ENCODE peak calls at places on chromosome 15, in eight cellular contexts. I, R, O, F, D, B, Q and V are unnamed samples.

GRCh38 chr15:69704229-69704628 is 251.6 kb downstream of the RPLP1 start:
- DNase-seq in I (no peak), R (peak), O (peak), F (peak), D (peak), B (no peak), Q (no peak), V (no peak)

GRCh38 chr15:91224750-91225380 is 124.8 kb downstream of the SV2B start:
- DNase-seq in I (peak), R (peak), O (peak), F (peak), D (peak), B (peak), Q (no peak), V (peak)

GRCh38 chr15:78681306-78682012 is 40.4 kb upstream of the CHRNB4 start:
- DNase-seq in I (peak), R (no peak), O (no peak), F (no peak), D (no peak), B (no peak), Q (no peak), V (no peak)

GRCh38 chr15:60541784-60542617 is 63.1 kb upstream of the ICE2 start:
- DNase-seq in I (no peak), R (no peak), O (peak), F (no peak), D (no peak), B (no peak), Q (no peak), V (no peak)

GRCh38 chr15:66024116-66024515 is 154.8 kb downstream of the RAB11A start:
- DNase-seq in I (no peak), R (no peak), O (no peak), F (no peak), D (no peak), B (no peak), Q (no peak), V (no peak)

GRCh38 chr15:43071451-43071850 is 34.4 kb downstream of the UBR1 start:
- DNase-seq in I (no peak), R (no peak), O (no peak), F (no peak), D (no peak), B (no peak), Q (no peak), V (no peak)

GRCh38 chr15:96893159-96893906 is 562.8 kb downstream of the NR2F2 start:
- DNase-seq in I (peak), R (peak), O (no peak), F (peak), D (peak), B (peak), Q (no peak), V (no peak)

GRCh38 chr15:50140097-50140496 is 21.1 kb upstream of the ATP8B4 start:
- DNase-seq in I (no peak), R (no peak), O (no peak), F (no peak), D (no peak), B (no peak), Q (no peak), V (no peak)

GRCh38 chr15:77611767-77612166 is 20.9 kb downstream of the LINGO1 start:
- DNase-seq in I (no peak), R (no peak), O (no peak), F (no peak), D (no peak), B (no peak), Q (no peak), V (no peak)

GRCh38 chr15:81108427-81108826 is 25.6 kb upstream of the CFAP161 start:
- DNase-seq in I (peak), R (no peak), O (no peak), F (peak), D (peak), B (peak), Q (no peak), V (no peak)

GRCh38 chr15:68821190-68821897 is 649 bp upstream of the ANP32A start:
- DNase-seq in I (no peak), R (peak), O (no peak), F (no peak), D (no peak), B (no peak), Q (no peak), V (no peak)

GRCh38 chr15:56821721-56822425 is 88.6 kb upstream of the ZNF280D start:
- DNase-seq in I (peak), R (peak), O (peak), F (peak), D (peak), B (peak), Q (peak), V (peak)

GRCh38 chr15:49421991-49422390 is 1.1 kb upstream of the FGF7 start:
- DNase-seq in I (peak), R (peak), O (peak), F (peak), D (peak), B (peak), Q (no peak), V (no peak)

GRCh38 chr15:66027268-66027806 is 158.0 kb downstream of the RAB11A start:
- DNase-seq in I (no peak), R (peak), O (no peak), F (no peak), D (no peak), B (no peak), Q (no peak), V (no peak)

GRCh38 chr15:44096596-44096995 is 98.5 kb downstream of the FRMD5 start:
- DNase-seq in I (no peak), R (no peak), O (no peak), F (peak), D (no peak), B (no peak), Q (no peak), V (no peak)

GRCh38 chr15:62240697-62241096 is 75.6 kb upstream of the C2CD4B start:
- DNase-seq in I (no peak), R (no peak), O (no peak), F (no peak), D (no peak), B (no peak), Q (no peak), V (no peak)

GRCh38 chr15:62242999-62243398 is 77.9 kb upstream of the C2CD4B start:
- DNase-seq in I (no peak), R (no peak), O (no peak), F (no peak), D (no peak), B (no peak), Q (no peak), V (no peak)

GRCh38 chr15:62240121-62240520 is 75.0 kb upstream of the C2CD4B start:
- DNase-seq in I (no peak), R (no peak), O (no peak), F (no peak), D (no peak), B (no peak), Q (no peak), V (no peak)

GRCh38 chr15:62244762-62245161 is 79.7 kb upstream of the C2CD4B start:
- DNase-seq in I (no peak), R (no peak), O (no peak), F (no peak), D (no peak), B (no peak), Q (no peak), V (no peak)

DNA sequence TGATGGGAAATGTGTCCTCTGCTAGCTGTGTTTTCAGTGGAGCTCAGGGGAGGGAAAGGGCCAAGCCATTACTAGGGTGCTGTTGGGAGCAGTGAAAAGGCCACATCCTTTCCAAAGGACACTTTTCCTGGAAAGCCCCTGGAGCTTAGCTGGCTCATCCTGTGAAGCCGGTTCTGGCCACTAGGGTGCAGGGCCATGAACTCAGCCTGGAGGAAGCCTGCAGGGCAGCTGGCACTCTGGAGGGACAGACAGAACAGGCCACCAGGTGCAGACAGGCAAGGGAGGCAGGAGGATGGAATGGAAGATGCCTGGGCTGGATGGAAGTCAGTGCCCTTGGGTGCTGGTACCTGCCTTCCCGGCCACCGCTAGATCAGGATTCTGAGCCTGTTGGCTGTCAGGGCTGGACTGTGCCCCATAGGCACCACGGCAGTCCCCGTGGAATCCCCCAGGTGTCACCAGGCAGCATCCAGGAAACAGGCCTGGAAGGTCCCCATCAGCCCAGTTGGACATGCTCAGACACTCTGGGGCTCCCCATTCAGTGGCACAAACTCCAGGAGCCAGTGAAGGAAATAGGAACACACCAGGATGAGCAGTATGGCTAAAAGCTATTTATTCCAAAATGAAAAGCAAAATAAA is 76.2 kb upstream of the C2CD4B start:
- DNase-seq in I (peak), R (peak), O (no peak), F (no peak), D (peak), B (peak), Q (no peak), V (no peak)
- TF ChIP-seq CTCF in I (peak), R (no peak), O (peak), F (peak), D (peak), B (peak), Q (no peak), V (peak)

GRCh38 chr15:61915640-61916039 is 144.6 kb downstream of the VPS13C start:
- DNase-seq in I (no peak), R (no peak), O (peak), F (no peak), D (no peak), B (no peak), Q (no peak), V (no peak)

GRCh38 chr15:61917457-61917856 is 142.8 kb downstream of the VPS13C start:
- DNase-seq in I (no peak), R (no peak), O (no peak), F (no peak), D (no peak), B (no peak), Q (no peak), V (no peak)

GRCh38 chr15:61921093-61921492 is 139.2 kb downstream of the VPS13C start:
- DNase-seq in I (no peak), R (peak), O (no peak), F (no peak), D (peak), B (no peak), Q (no peak), V (no peak)

GRCh38 chr15:61910839-61911369 is 149.3 kb downstream of the VPS13C start:
- DNase-seq in I (no peak), R (no peak), O (no peak), F (peak), D (no peak), B (no peak), Q (no peak), V (no peak)

DNA sequence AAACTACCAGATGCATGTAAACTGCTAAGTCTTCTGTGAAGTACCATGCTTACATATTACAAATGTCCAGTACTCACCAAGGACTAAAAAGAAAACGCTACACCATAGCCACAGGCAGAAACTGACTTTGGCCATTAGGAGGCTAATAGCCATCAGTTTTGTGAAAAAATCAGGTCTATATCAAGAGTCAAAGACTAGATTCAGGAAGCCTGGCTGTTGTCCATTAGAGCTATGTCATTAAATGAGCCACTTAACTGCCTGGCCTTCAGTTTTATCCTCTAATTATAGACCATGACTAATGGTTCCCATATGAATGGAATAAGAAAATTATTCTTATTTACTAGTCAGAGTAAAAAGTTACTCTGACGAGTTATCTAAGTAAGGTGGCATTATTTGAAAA is 144.1 kb downstream of the VPS13C start:
- DNase-seq in I (no peak), R (no peak), O (peak), F (no peak), D (peak), B (no peak), Q (no peak), V (no peak)
- TF ChIP-seq CTCF in I (no peak), R (no peak), O (peak), F (no peak), D (no peak), B (no peak), Q (no peak), V (no peak)

GRCh38 chr15:100910119-100910518 is 9.0 kb upstream of the LRRK1 start:
- DNase-seq in I (peak), R (no peak), O (no peak), F (no peak), D (no peak), B (no peak), Q (no peak), V (no peak)
- TF ChIP-seq CTCF in I (peak), R (no peak), O (peak), F (peak), D (peak), B (peak), Q (peak), V (peak)

GRCh38 chr15:62828364-62828763 is 214.2 kb upstream of the TPM1 start:
- DNase-seq in I (no peak), R (no peak), O (no peak), F (no peak), D (no peak), B (no peak), Q (no peak), V (no peak)
- TF ChIP-seq CTCF in I (no peak), R (no peak), O (no peak), F (peak), D (no peak), B (no peak), Q (no peak), V (no peak)

DNA sequence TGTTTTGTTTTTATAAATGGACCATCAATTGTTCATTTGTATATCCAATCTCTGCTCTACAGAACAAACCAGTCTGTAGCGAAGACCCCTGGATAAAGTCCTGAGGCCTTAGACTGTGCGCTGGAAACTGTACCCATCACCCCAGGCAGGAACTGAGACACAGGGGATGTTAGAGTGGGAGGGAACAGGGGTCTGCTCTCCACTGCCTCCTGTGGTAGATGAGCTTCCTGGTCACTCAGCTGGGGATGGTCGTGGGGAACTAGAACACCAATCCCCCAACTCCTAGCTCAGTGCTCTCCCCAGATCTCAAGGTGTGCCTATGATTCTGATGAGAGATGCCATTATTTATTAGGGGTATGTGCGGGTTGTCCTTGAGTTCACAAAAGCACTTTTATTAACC is 340.2 kb upstream of the IGF1R start:
- DNase-seq in I (no peak), R (no peak), O (no peak), F (no peak), D (no peak), B (no peak), Q (no peak), V (no peak)
- TF ChIP-seq CTCF in I (no peak), R (no peak), O (no peak), F (peak), D (no peak), B (no peak), Q (no peak), V (no peak)

GRCh38 chr15:92884459-92884812 is 15.7 kb upstream of the CHD2 start:
- DNase-seq in I (no peak), R (no peak), O (no peak), F (no peak), D (peak), B (no peak), Q (no peak), V (no peak)
- TF ChIP-seq CTCF in I (no peak), R (no peak), O (no peak), F (no peak), D (no peak), B (no peak), Q (no peak), V (no peak)

DNA sequence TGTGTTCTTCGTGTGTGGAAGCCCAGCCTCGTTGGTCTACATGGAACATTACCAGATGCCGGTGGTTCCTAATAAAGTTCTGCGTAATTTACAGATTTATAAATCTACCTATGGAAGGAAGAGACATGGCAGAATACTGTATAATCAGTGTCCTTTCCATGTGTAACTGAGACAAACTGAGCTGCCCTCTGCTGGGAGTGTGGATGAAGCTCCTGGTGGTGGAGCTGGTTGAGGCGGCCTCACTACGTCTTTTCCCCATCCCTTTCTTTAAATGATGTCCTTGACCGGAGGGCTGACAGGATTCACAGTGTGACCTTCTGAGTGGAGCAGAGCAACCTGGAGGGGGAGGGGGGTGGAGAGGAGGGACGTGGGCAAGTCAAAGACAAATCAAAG is 267.0 kb upstream of the CHRM5 start:
- DNase-seq in I (no peak), R (peak), O (no peak), F (peak), D (no peak), B (no peak), Q (no peak), V (no peak)
- TF ChIP-seq CTCF in I (no peak), R (no peak), O (no peak), F (peak), D (peak), B (no peak), Q (no peak), V (no peak)

DNA sequence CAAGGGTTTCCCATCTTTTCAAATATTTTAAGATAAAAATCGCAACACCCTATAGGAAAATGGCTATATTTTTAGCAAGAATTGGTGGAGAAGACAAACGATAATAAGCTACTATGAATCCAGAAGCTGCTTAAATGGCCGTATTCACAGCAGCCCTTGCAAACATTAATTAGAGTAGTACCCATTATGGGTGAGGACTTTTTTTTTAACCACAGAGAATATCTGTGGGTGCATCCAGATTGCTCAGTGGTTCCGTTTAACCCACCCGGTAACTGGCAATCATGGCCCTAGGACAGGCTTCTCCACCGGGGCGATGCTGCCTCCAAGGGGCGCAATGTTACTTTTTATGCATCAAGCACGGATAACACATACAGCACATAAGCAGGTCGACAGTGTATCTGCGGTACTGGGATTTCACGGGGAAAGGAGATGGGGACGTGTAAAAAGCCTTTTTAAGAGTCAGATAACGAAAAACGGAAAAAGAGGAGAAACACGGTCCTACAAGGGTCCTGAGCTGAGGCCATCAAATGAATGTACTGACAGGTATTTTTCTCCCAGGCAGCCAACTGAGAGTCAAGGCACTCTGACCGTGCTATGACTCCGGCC is 968 bp upstream of the TMEM266 start:
- DNase-seq in I (peak), R (peak), O (no peak), F (peak), D (peak), B (peak), Q (no peak), V (no peak)
- TF ChIP-seq CTCF in I (peak), R (no peak), O (no peak), F (peak), D (peak), B (no peak), Q (no peak), V (peak)

GRCh38 chr15:58056015-58056414 is 9.5 kb downstream of the ALDH1A2 start:
- DNase-seq in I (no peak), R (no peak), O (no peak), F (no peak), D (no peak), B (no peak), Q (no peak), V (no peak)
- TF ChIP-seq CTCF in I (peak), R (no peak), O (peak), F (peak), D (peak), B (peak), Q (no peak), V (peak)